ENCODE peak calls at places on chromosomes 1 and 21, in six cellular contexts. T is progenitor cell of endocrine pancreas, A is DND-41, J is glutamatergic neuron, N is gastrocnemius medialis, E is neural crest cell. O is an unnamed sample.

GRCh38 chr1:20031161-20031560 is 38.8 kb upstream of the PLA2G5 start:
- DNase-seq in T (no peak), A (no peak), J (no peak), N (no peak), E (no peak), O (no peak)

GRCh38 chr1:151267760-151268159 is 13.2 kb downstream of the PSMD4 start:
- DNase-seq in T (no peak), A (no peak), J (no peak), N (no peak), E (no peak), O (no peak)

GRCh38 chr1:183278736-183279591 is 92.9 kb downstream of the LAMC2 start:
- DNase-seq in T (no peak), A (no peak), J (no peak), N (no peak), E (no peak), O (no peak)

GRCh38 chr1:3000214-3000613 is 21.1 kb upstream of the ACTRT2 start:
- DNase-seq in T (no peak), A (no peak), J (no peak), N (no peak), E (no peak), O (no peak)

GRCh38 chr1:21859669-21860179 is 47.7 kb downstream of the LDLRAD2 start:
- DNase-seq in T (no peak), A (no peak), J (no peak), N (no peak), E (no peak), O (no peak)

GRCh38 chr1:4006676-4007374 is 106.8 kb upstream of the C1orf174 start:
- DNase-seq in T (no peak), A (no peak), J (no peak), N (no peak), E (no peak), O (no peak)

GRCh38 chr1:17875882-17876280 is 120.7 kb downstream of the ACTL8 start:
- DNase-seq in T (no peak), A (no peak), J (no peak), N (no peak), E (no peak), O (no peak)

GRCh38 chr1:111422546-111423391 is 4.8 kb downstream of the OVGP1 start:
- DNase-seq in T (no peak), A (no peak), J (no peak), N (no peak), E (no peak), O (no peak)

GRCh38 chr1:53376041-53376461 is 48.2 kb upstream of the LRP8 start:
- DNase-seq in T (no peak), A (no peak), J (peak), N (no peak), E (no peak), O (peak)

GRCh38 chr1:225811622-225812487 is 1.9 kb downstream of the EPHX1 start:
- DNase-seq in T (no peak), A (no peak), J (no peak), N (peak), E (no peak), O (no peak)

GRCh38 chr1:57089855-57090254 is 124.0 kb upstream of the C8B start:
- DNase-seq in T (no peak), A (no peak), J (no peak), N (no peak), E (no peak), O (no peak)

GRCh38 chr1:170445096-170445495 is 86.9 kb upstream of the GORAB start:
- DNase-seq in T (no peak), A (no peak), J (no peak), N (no peak), E (no peak), O (no peak)

GRCh38 chr1:177928194-177928593 is 41.7 kb downstream of the SEC16B start:
- DNase-seq in T (no peak), A (no peak), J (no peak), N (no peak), E (no peak), O (no peak)

GRCh38 chr1:203590559-203590958 is 36.1 kb upstream of the ATP2B4 start:
- DNase-seq in T (no peak), A (no peak), J (no peak), N (no peak), E (no peak), O (no peak)

GRCh38 chr1:56542651-56543050 is 36.7 kb downstream of the PLPP3 start:
- DNase-seq in T (no peak), A (no peak), J (no peak), N (no peak), E (no peak), O (no peak)

GRCh38 chr1:54919367-54920359 is 32.7 kb upstream of the DHCR24 start:
- DNase-seq in T (no peak), A (no peak), J (no peak), N (no peak), E (no peak), O (no peak)

GRCh38 chr1:33396188-33397124 is 34.4 kb downstream of the PHC2 start:
- DNase-seq in T (no peak), A (no peak), J (no peak), N (no peak), E (no peak), O (no peak)

GRCh38 chr1:11697893-11698210 is 6.3 kb downstream of the DRAXIN start:
- DNase-seq in T (no peak), A (no peak), J (no peak), N (no peak), E (no peak), O (no peak)

GRCh38 chr1:45522324-45523104 is 830 bp upstream of the PRDX1 start:
- DNase-seq in T (no peak), A (no peak), J (no peak), N (no peak), E (no peak), O (no peak)

GRCh38 chr1:178055093-178055492 is 38.8 kb upstream of the RASAL2 start:
- DNase-seq in T (no peak), A (peak), J (no peak), N (no peak), E (peak), O (no peak)

GRCh38 chr1:223102797-223103533 is 40.1 kb downstream of the TLR5 start:
- DNase-seq in T (no peak), A (no peak), J (no peak), N (no peak), E (no peak), O (no peak)

GRCh38 chr21:34593954-34594531 is 20.9 kb downstream of the RCAN1 start:
- DNase-seq in T (no peak), A (no peak), J (no peak), N (no peak), E (no peak), O (no peak)

GRCh38 chr1:154729031-154729442 is 121.1 kb upstream of the ADAR start:
- DNase-seq in T (no peak), A (no peak), J (no peak), N (no peak), E (no peak), O (no peak)

GRCh38 chr21:37208741-37209225 is 58.4 kb downstream of the VPS26C start:
- DNase-seq in T (no peak), A (no peak), J (no peak), N (peak), E (no peak), O (no peak)

GRCh38 chr21:41717573-41718330 is 49.1 kb downstream of the RIPK4 start:
- DNase-seq in T (no peak), A (peak), J (no peak), N (no peak), E (no peak), O (no peak)

GRCh38 chr1:20187813-20188454 is 1.6 kb upstream of the PLA2G2C start:
- DNase-seq in T (no peak), A (no peak), J (no peak), N (no peak), E (no peak), O (no peak)

GRCh38 chr1:232635778-232636356 is 5.9 kb upstream of the SIPA1L2 start:
- DNase-seq in T (no peak), A (no peak), J (no peak), N (no peak), E (no peak), O (no peak)

GRCh38 chr1:23100074-23100748 is 68.4 kb downstream of the LUZP1 start:
- DNase-seq in T (no peak), A (peak), J (no peak), N (peak), E (no peak), O (peak)

GRCh38 chr1:109269212-109269980 is 13.5 kb downstream of the PSRC1 start:
- DNase-seq in T (no peak), A (no peak), J (no peak), N (no peak), E (no peak), O (no peak)

GRCh38 chr1:10793129-10793651 is 3.3 kb downstream of the CASZ1 start:
- DNase-seq in T (no peak), A (peak), J (no peak), N (no peak), E (no peak), O (no peak)

GRCh38 chr1:215631489-215631888 is 64.4 kb downstream of the KCTD3 start:
- DNase-seq in T (no peak), A (no peak), J (no peak), N (no peak), E (no peak), O (no peak)

GRCh38 chr1:28740118-28740517 is 3.4 kb downstream of the YTHDF2 start:
- DNase-seq in T (no peak), A (no peak), J (no peak), N (no peak), E (no peak), O (no peak)

GRCh38 chr1:9691108-9691445 is 39.5 kb downstream of the PIK3CD start:
- DNase-seq in T (no peak), A (no peak), J (no peak), N (no peak), E (no peak), O (no peak)

GRCh38 chr1:90725341-90725960 is 8.3 kb upstream of the BARHL2 start:
- DNase-seq in T (no peak), A (no peak), J (peak), N (no peak), E (no peak), O (no peak)

GRCh38 chr1:77511440-77511840 is 171.0 kb downstream of the ZZZ3 start:
- DNase-seq in T (no peak), A (no peak), J (no peak), N (no peak), E (no peak), O (no peak)

GRCh38 chr1:207004931-207005830 is 27.4 kb downstream of the C1orf116 start:
- DNase-seq in T (no peak), A (peak), J (peak), N (no peak), E (peak), O (peak)

GRCh38 chr1:43590389-43590788 is 59.6 kb upstream of the KDM4A start:
- DNase-seq in T (no peak), A (no peak), J (no peak), N (no peak), E (no peak), O (no peak)
- TF ChIP-seq CTCF in T (peak), A (no peak), J (no peak), N (no peak), E (no peak), O (no peak)

GRCh38 chr1:39596163-39596562 is 19.6 kb upstream of the PABPC4 start:
- DNase-seq in T (no peak), A (no peak), J (no peak), N (no peak), E (no peak), O (no peak)
- TF ChIP-seq CTCF in T (no peak), A (no peak), J (no peak), N (no peak), E (no peak), O (no peak)

GRCh38 chr1:69702085-69702484 is 134.4 kb downstream of the LRRC7 start:
- DNase-seq in T (no peak), A (no peak), J (no peak), N (no peak), E (no peak), O (no peak)

GRCh38 chr1:69697343-69697742 is 129.6 kb downstream of the LRRC7 start:
- DNase-seq in T (no peak), A (no peak), J (no peak), N (no peak), E (no peak), O (no peak)

GRCh38 chr1:69706473-69706872 is 138.8 kb downstream of the LRRC7 start:
- DNase-seq in T (no peak), A (no peak), J (no peak), N (no peak), E (no peak), O (no peak)

GRCh38 chr1:69700770-69701169 is 133.0 kb downstream of the LRRC7 start:
- DNase-seq in T (no peak), A (peak), J (no peak), N (no peak), E (peak), O (no peak)
- TF ChIP-seq CTCF in T (peak), A (peak), J (no peak), N (no peak), E (peak), O (no peak)

GRCh38 chr1:248625971-248626370 is 8.9 kb downstream of the OR2T11 start:
- DNase-seq in T (no peak), A (no peak), J (no peak), N (no peak), E (no peak), O (no peak)

GRCh38 chr1:248627971-248628844 is 6.7 kb downstream of the OR2T11 start:
- DNase-seq in T (no peak), A (no peak), J (no peak), N (no peak), E (no peak), O (no peak)

GRCh38 chr1:248630551-248630950 is 4.3 kb downstream of the OR2T11 start:
- DNase-seq in T (no peak), A (no peak), J (no peak), N (no peak), E (no peak), O (no peak)

DNA sequence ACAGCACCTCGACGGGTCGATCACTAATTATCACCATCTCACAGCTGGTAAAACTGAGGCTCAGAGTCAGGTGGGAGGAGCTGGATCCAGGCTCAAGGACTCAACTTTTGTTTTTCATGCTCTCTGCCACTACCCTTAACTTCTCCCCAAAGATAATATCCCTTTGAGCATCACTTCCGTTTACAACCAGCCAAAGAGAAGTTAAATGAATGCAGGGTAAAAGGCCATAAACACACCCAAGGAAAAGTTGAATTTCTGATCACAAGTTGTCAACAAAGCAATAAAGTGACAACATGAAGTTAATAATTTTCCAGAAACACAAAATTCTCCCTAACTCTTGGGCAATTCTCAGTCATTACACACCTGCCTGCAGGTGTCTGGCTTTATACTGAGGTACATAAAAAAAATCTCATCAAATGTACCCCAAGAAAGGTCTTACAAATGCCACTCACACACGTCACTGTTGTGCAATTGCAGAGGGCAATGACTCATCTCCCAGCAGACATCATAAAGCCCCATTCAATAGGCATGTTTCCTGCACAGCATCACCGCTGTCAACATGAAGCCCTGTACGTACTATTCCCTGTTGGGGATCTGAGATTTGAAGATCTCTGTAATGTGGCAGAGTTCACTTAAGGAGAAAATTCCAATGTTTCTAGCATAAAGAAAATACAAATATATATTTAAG is 3.4 kb downstream of the OR2T11 start:
- DNase-seq in T (no peak), A (no peak), J (no peak), N (no peak), E (no peak), O (no peak)
- TF ChIP-seq CTCF in T (no peak), A (no peak), J (no peak), N (no peak), E (no peak), O (no peak)

O was measured in CD8-positive, alpha-beta T cell.